ENCODE peak calls at places on chromosomes 1 and 21, in four cellular contexts. One of them, this sample, is unnamed.

GRCh38 chr21:25496825-25497482 is 110.3 kb downstream of the MRPL39 start:
- DNase-seq in aorta: no peak
- DNase-seq in Karpas-422: no peak
- DNase-seq in AG08395: peak
- DNase-seq in this sample: no peak

GRCh38 chr1:3359346-3360157 is 94.9 kb upstream of the ARHGEF16 start:
- DNase-seq in aorta: no peak
- DNase-seq in Karpas-422: no peak
- DNase-seq in AG08395: no peak
- DNase-seq in this sample: no peak

GRCh38 chr1:204880906-204881305 is 10.2 kb downstream of the NFASC start:
- DNase-seq in aorta: no peak
- DNase-seq in Karpas-422: peak
- DNase-seq in AG08395: no peak
- DNase-seq in this sample: no peak

GRCh38 chr21:39613029-39613934 is 542 bp downstream of the B3GALT5 start:
- DNase-seq in aorta: no peak
- DNase-seq in Karpas-422: no peak
- DNase-seq in AG08395: no peak
- DNase-seq in this sample: no peak

GRCh38 chr21:15408089-15408488 is 321.7 kb upstream of the USP25 start:
- DNase-seq in aorta: no peak
- DNase-seq in Karpas-422: no peak
- DNase-seq in AG08395: no peak
- DNase-seq in this sample: no peak

GRCh38 chr1:234755449-234755863 is 145.5 kb upstream of the IRF2BP2 start:
- DNase-seq in aorta: peak
- DNase-seq in Karpas-422: no peak
- DNase-seq in AG08395: peak
- DNase-seq in this sample: peak

GRCh38 chr1:236785477-236785876 is 9.6 kb upstream of the MTR start:
- DNase-seq in aorta: no peak
- DNase-seq in Karpas-422: no peak
- DNase-seq in AG08395: no peak
- DNase-seq in this sample: no peak

GRCh38 chr1:202625416-202626360 is 84.6 kb downstream of the SYT2 start:
- DNase-seq in aorta: peak
- DNase-seq in Karpas-422: peak
- DNase-seq in AG08395: peak
- DNase-seq in this sample: peak

GRCh38 chr1:1137256-1138045 is 21.6 kb upstream of the C1orf159 start:
- DNase-seq in aorta: no peak
- DNase-seq in Karpas-422: no peak
- DNase-seq in AG08395: no peak
- DNase-seq in this sample: no peak

GRCh38 chr21:43988016-43988415 is 24.1 kb upstream of the TRAPPC10 start:
- DNase-seq in aorta: no peak
- DNase-seq in Karpas-422: no peak
- DNase-seq in AG08395: no peak
- DNase-seq in this sample: no peak

GRCh38 chr1:97145321-97145956 is 423.9 kb downstream of the PTBP2 start:
- DNase-seq in aorta: no peak
- DNase-seq in Karpas-422: no peak
- DNase-seq in AG08395: peak
- DNase-seq in this sample: no peak

GRCh38 chr1:162385702-162386101 is 4.2 kb downstream of the C1orf226 start:
- DNase-seq in aorta: no peak
- DNase-seq in Karpas-422: no peak
- DNase-seq in AG08395: no peak
- DNase-seq in this sample: no peak

GRCh38 chr1:71522721-71523120 is 441.9 kb upstream of the ZRANB2 start:
- DNase-seq in aorta: no peak
- DNase-seq in Karpas-422: no peak
- DNase-seq in AG08395: peak
- DNase-seq in this sample: no peak

GRCh38 chr1:205920159-205920558 is 23.1 kb downstream of the SLC26A9 start:
- DNase-seq in aorta: peak
- DNase-seq in Karpas-422: no peak
- DNase-seq in AG08395: no peak
- DNase-seq in this sample: peak

GRCh38 chr1:3279182-3279470 is 175.3 kb upstream of the ARHGEF16 start:
- DNase-seq in aorta: no peak
- DNase-seq in Karpas-422: no peak
- DNase-seq in AG08395: no peak
- DNase-seq in this sample: no peak

GRCh38 chr1:19074361-19074901 is 118.0 kb upstream of the IFFO2 start:
- DNase-seq in aorta: no peak
- DNase-seq in Karpas-422: no peak
- DNase-seq in AG08395: no peak
- DNase-seq in this sample: no peak

GRCh38 chr1:2811526-2811905 is 10.0 kb upstream of the TTC34 start:
- DNase-seq in aorta: no peak
- DNase-seq in Karpas-422: no peak
- DNase-seq in AG08395: no peak
- DNase-seq in this sample: no peak

GRCh38 chr1:24594328-24594598 is 38.4 kb downstream of the NCMAP start:
- DNase-seq in aorta: no peak
- DNase-seq in Karpas-422: no peak
- DNase-seq in AG08395: no peak
- DNase-seq in this sample: no peak